ENCODE peak calls at places on chromosomes 4 and X, in eight cellular contexts. P, H, W, Z, R, G, F and D are unnamed samples.
A peak's percentile ranks its signal among the peaks of the same experiment; 100 is the strongest.

GRCh38 chr4:88283661-88284377 is 542 bp downstream of the PPM1K start:
- DNase-seq in P (peak; percentile 69), R (peak; percentile 56), F (peak; percentile 50), Z (peak; percentile 82), W (peak; percentile 61), H (peak; percentile 48), G (peak; percentile 90), D (peak; percentile 65)

GRCh38 chrX:44946771-44947170 is 73.8 kb downstream of the KDM6A start:
- DNase-seq in H (peak; percentile 50), Z (no peak), F (peak; percentile 23), G (no peak), P (no peak), W (peak; percentile 58), R (no peak), D (peak; percentile 30)

GRCh38 chrX:66050140-66050569 is 10.3 kb upstream of the VSIG4 start:
- DNase-seq in H (no peak), P (no peak), R (no peak), F (no peak), Z (peak; percentile 66), W (no peak), G (no peak), D (no peak)

GRCh38 chrX:40057405-40057804 is 40.4 kb downstream of the BCOR start:
- DNase-seq in G (no peak), F (no peak), P (no peak), H (no peak), Z (peak; percentile 35), R (no peak), W (no peak), D (no peak)

GRCh38 chr4:127586922-127587571 is 45.7 kb upstream of the INTU start:
- DNase-seq in W (peak; percentile 34), G (peak; percentile 75), Z (no peak), R (no peak), F (peak; percentile 39), P (no peak), H (peak; percentile 61), D (peak; percentile 64)

GRCh38 chr4:20422398-20422797 is 170.7 kb downstream of the SLIT2 start:
- DNase-seq in W (peak; percentile 80), R (peak; percentile 56), G (peak; percentile 75), F (peak; percentile 52), P (peak; percentile 34), Z (peak; percentile 65), H (peak; percentile 51), D (peak; percentile 78)

GRCh38 chr4:54487491-54487890 is 170.3 kb upstream of the KIT start:
- DNase-seq in P (no peak), F (peak; percentile 51), H (no peak), W (no peak), Z (no peak), G (no peak), R (no peak), D (peak; percentile 21)

GRCh38 chr4:8297691-8298485 is 28.3 kb downstream of the HTRA3 start:
- DNase-seq in P (peak; percentile 11), Z (peak; percentile 47), H (no peak), G (no peak), W (no peak), R (no peak), F (no peak), D (no peak)

GRCh38 chr4:114263233-114263632 is 283.8 kb upstream of the ARSJ start:
- DNase-seq in H (peak; percentile 47), R (no peak), F (peak; percentile 81), P (no peak), Z (no peak), G (no peak), W (peak; percentile 52), D (peak; percentile 66)

GRCh38 chrX:46589977-46590723 is 16.6 kb downstream of the CHST7 start:
- DNase-seq in Z (no peak), W (peak; percentile 84), F (peak; percentile 62), P (no peak), H (peak; percentile 81), R (no peak), G (no peak), D (peak; percentile 70)

GRCh38 chrX:136780738-136781137 is at the start of gene ARHGEF6:
- DNase-seq in G (no peak), W (no peak), H (peak; percentile 21), P (no peak), F (no peak), Z (no peak), R (no peak), D (no peak)

GRCh38 chr4:8188743-8189550 is 10.1 kb upstream of the SH3TC1 start:
- DNase-seq in H (peak; percentile 11), P (no peak), Z (peak; percentile 80), W (peak; percentile 29), F (no peak), G (no peak), R (no peak), D (peak; percentile 99)

GRCh38 chr4:7705062-7705461 is 234.6 kb downstream of the AFAP1 start:
- DNase-seq in H (no peak), P (no peak), G (no peak), R (no peak), F (no peak), W (no peak), Z (no peak), D (no peak)

GRCh38 chr4:86500527-86500926 is 93.6 kb upstream of the PTPN13 start:
- DNase-seq in R (no peak), Z (no peak), G (no peak), P (no peak), H (peak; percentile 71), W (no peak), F (no peak), D (peak; percentile 44)

GRCh38 chr4:151567056-151567455 is 158.1 kb downstream of the FHIP1A start:
- DNase-seq in R (no peak), W (no peak), F (no peak), Z (no peak), P (no peak), H (no peak), G (no peak), D (no peak)

GRCh38 chrX:10619311-10620015 is 922 bp downstream of the MID1 start:
- DNase-seq in G (no peak), P (no peak), W (peak; percentile 35), R (peak; percentile 32), F (no peak), Z (no peak), H (peak; percentile 22), D (no peak)

GRCh38 chr4:92104506-92104905 is 199.3 kb upstream of the GRID2 start:
- DNase-seq in F (no peak), Z (no peak), P (no peak), W (no peak), R (no peak), G (peak; percentile 43), H (no peak), D (peak; percentile 27)

GRCh38 chr4:139951051-139951450 is 202.9 kb downstream of the MAML3 start:
- DNase-seq in R (no peak), F (no peak), P (no peak), G (peak; percentile 54), W (peak; percentile 11), H (no peak), Z (no peak), D (peak; percentile 59)

DNA sequence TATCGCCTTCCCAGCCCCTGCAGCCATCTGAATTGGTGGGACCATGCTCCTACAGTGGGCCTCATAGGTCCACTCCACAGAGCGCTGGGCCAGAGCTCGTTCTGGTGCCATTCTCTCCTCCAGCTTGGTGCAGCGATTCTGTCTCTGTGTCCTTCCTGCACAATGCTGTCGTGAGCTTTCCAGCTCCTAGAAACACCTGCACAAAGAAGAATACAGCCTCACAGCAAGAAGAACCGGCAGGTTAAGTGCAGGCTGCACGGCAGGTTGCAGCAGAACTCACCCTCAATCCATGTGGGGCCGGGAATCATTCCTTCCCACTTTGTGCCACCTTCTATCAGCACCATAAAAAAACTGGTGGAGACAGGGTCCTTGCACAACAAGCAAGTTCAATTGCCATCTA is 101.2 kb upstream of the ENPP6 start:
- DNase-seq in Z (no peak), W (no peak), P (no peak), H (no peak), R (peak; percentile 7), G (no peak), F (no peak), D (no peak)
- H3K4me3 ChIP-seq in Z (no peak overlapping the region), W (no peak overlapping the region), P (no peak overlapping the region), H (no peak overlapping the region), R (no peak overlapping the region), G (peak overlapping the region; percentile 48), F (no peak overlapping the region), D (no peak overlapping the region)

GRCh38 chrX:68685722-68686683 is 38.5 kb downstream of the STARD8 start:
- DNase-seq in G (no peak), F (peak; percentile 76), P (peak; percentile 63), H (no peak), Z (peak; percentile 69), W (peak; percentile 91), R (no peak), D (peak; percentile 17)
- H3K4me3 ChIP-seq in G (no peak overlapping the region), F (peak overlapping the region; percentile 29), P (peak overlapping the region; percentile 30), H (peak overlapping the region; percentile 21), Z (peak overlapping the region; percentile 60), W (peak overlapping the region; percentile 49), R (no peak overlapping the region), D (no peak overlapping the region)

GRCh38 chrX:21658746-21659145 is 616 bp upstream of the KLHL34 start:
- DNase-seq in H (no peak), P (no peak), F (no peak), R (peak; percentile 66), Z (no peak), W (no peak), G (no peak), D (peak; percentile 0)

GRCh38 chrX:21659320-21659719 is 1.2 kb upstream of the KLHL34 start:
- DNase-seq in F (no peak), P (no peak), R (no peak), W (no peak), G (no peak), Z (no peak), H (no peak), D (no peak)

GRCh38 chrX:21656587-21657317 is 1.4 kb downstream of the KLHL34 start:
- DNase-seq in Z (no peak), F (no peak), G (no peak), W (no peak), P (no peak), R (no peak), H (no peak), D (no peak)

GRCh38 chrX:21657318-21658151 is 595 bp downstream of the KLHL34 start:
- DNase-seq in F (no peak), H (no peak), Z (no peak), G (no peak), W (no peak), R (no peak), P (no peak), D (no peak)

DNA sequence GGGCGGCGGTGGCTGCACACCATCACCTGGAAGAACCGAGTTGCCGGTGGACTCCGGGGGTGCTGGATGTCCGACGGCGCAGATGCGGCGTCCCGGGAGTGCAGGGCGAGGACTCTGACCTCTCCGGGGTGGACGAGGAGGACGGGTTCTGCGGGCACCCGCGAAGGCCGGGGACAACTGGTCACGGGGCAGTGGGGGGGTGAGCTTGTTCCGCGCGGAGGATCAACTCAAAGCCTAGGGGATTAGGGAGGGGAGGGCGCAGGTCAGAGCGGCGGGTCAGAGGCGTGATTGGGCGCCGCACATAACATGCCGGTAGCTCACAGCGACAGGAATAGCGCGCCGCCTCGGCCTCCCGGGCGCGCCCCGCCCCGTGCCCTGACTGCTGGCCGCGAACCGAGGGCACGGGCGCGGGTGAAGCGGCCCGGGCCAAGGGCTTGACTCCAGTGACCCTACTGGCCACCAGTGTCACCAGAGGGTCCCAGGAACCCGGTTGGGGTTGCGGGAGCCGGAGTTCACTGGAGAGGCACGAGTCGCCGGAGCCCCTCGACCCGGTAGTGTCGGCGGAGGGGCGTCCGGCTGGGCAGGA is at the start of gene KLHL34:
- DNase-seq in W (no peak), F (no peak), P (no peak), H (no peak), G (no peak), R (peak; percentile 31), Z (no peak), D (no peak)
- H3K4me3 ChIP-seq in W (no peak within 1 kb of the TSS), F (no peak within 1 kb of the TSS), P (no peak within 1 kb of the TSS), H (no peak within 1 kb of the TSS), G (no peak within 1 kb of the TSS), R (peak within 1 kb of the TSS; percentile 30), Z (peak within 1 kb of the TSS; percentile 25), D (no peak within 1 kb of the TSS)

GRCh38 chr4:69831646-69832325 is 28.2 kb downstream of the SULT1E1 start:
- DNase-seq in R (peak; percentile 43), H (no peak), P (no peak), F (no peak), W (no peak), Z (no peak), G (no peak), D (no peak)
- H3K4me3 ChIP-seq in R (peak overlapping the region; percentile 16), H (no peak overlapping the region), P (no peak overlapping the region), F (no peak overlapping the region), W (no peak overlapping the region), Z (no peak overlapping the region), G (no peak overlapping the region), D (no peak overlapping the region)